ENCODE peak calls at places on chromosome 22, in six cellular contexts. One of them, this sample, is unnamed.

GRCh38 chr22:17339095-17339693 is 30.1 kb upstream of the CECR2 start:
- DNase-seq in HFF-Myc: no peak
- DNase-seq in epithelial cell of proximal tubule: no peak
- DNase-seq in cardiac fibroblast: peak; percentile 48
- DNase-seq in GM20000: no peak
- DNase-seq in lung: no peak
- DNase-seq in this sample: no peak

GRCh38 chr22:43992331-43992821 is 31.7 kb upstream of the PARVB start:
- DNase-seq in epithelial cell of proximal tubule: no peak
- DNase-seq in GM20000: no peak
- DNase-seq in lung: no peak
- DNase-seq in HFF-Myc: peak; percentile 4
- DNase-seq in cardiac fibroblast: peak; percentile 17
- DNase-seq in this sample: no peak

GRCh38 chr22:48177591-48177990 is 1415.1 kb downstream of the TBC1D22A start:
- DNase-seq in HFF-Myc: no peak
- DNase-seq in lung: no peak
- DNase-seq in GM20000: no peak
- DNase-seq in epithelial cell of proximal tubule: no peak
- DNase-seq in cardiac fibroblast: no peak
- DNase-seq in this sample: peak; percentile 36

GRCh38 chr22:23708270-23708669 is 17.5 kb downstream of the RGL4 start:
- DNase-seq in epithelial cell of proximal tubule: no peak
- DNase-seq in HFF-Myc: no peak
- DNase-seq in cardiac fibroblast: no peak
- DNase-seq in lung: no peak
- DNase-seq in GM20000: no peak
- DNase-seq in this sample: no peak

GRCh38 chr22:44550666-44551491 is 52.8 kb upstream of the RTL6 start:
- DNase-seq in epithelial cell of proximal tubule: peak; percentile 23
- DNase-seq in lung: peak; percentile 51
- DNase-seq in cardiac fibroblast: peak; percentile 98
- DNase-seq in GM20000: peak; percentile 28
- DNase-seq in HFF-Myc: peak; percentile 53
- DNase-seq in this sample: no peak

GRCh38 chr22:39956932-39957664 is 3.1 kb upstream of the TMA7B start:
- DNase-seq in HFF-Myc: no peak
- DNase-seq in cardiac fibroblast: no peak
- DNase-seq in lung: no peak
- DNase-seq in GM20000: peak; percentile 47
- DNase-seq in epithelial cell of proximal tubule: no peak
- DNase-seq in this sample: no peak

GRCh38 chr22:38657248-38657909 is 941 bp downstream of the CBY1 start:
- DNase-seq in GM20000: peak; percentile 61
- DNase-seq in cardiac fibroblast: peak; percentile 12
- DNase-seq in epithelial cell of proximal tubule: no peak
- DNase-seq in lung: no peak
- DNase-seq in HFF-Myc: no peak
- DNase-seq in this sample: no peak

GRCh38 chr22:49858827-49859226 is 5.2 kb downstream of the ZBED4 start:
- DNase-seq in HFF-Myc: no peak
- DNase-seq in lung: no peak
- DNase-seq in epithelial cell of proximal tubule: no peak
- DNase-seq in GM20000: no peak
- DNase-seq in cardiac fibroblast: no peak
- DNase-seq in this sample: no peak

GRCh38 chr22:44586337-44586990 is 88.4 kb upstream of the RTL6 start:
- DNase-seq in GM20000: no peak
- DNase-seq in cardiac fibroblast: no peak
- DNase-seq in lung: no peak
- DNase-seq in HFF-Myc: no peak
- DNase-seq in epithelial cell of proximal tubule: no peak
- DNase-seq in this sample: no peak

GRCh38 chr22:49853981-49854791 is 542 bp downstream of the ZBED4 start:
- DNase-seq in HFF-Myc: no peak
- DNase-seq in cardiac fibroblast: peak; percentile 31
- DNase-seq in epithelial cell of proximal tubule: no peak
- DNase-seq in lung: no peak
- DNase-seq in GM20000: peak; percentile 49
- DNase-seq in this sample: no peak

GRCh38 chr22:38505595-38506117 is 455 bp downstream of the DDX17 start:
- DNase-seq in GM20000: peak; percentile 76
- DNase-seq in HFF-Myc: no peak
- DNase-seq in lung: peak; percentile 66
- DNase-seq in cardiac fibroblast: peak; percentile 79
- DNase-seq in epithelial cell of proximal tubule: no peak
- DNase-seq in this sample: peak; percentile 92

GRCh38 chr22:35510951-35511350 is 29.7 kb upstream of the RASD2 start:
- DNase-seq in HFF-Myc: no peak
- DNase-seq in lung: no peak
- DNase-seq in GM20000: no peak
- DNase-seq in epithelial cell of proximal tubule: no peak
- DNase-seq in cardiac fibroblast: no peak
- DNase-seq in this sample: no peak

GRCh38 chr22:35517207-35517606 is 23.4 kb upstream of the RASD2 start:
- DNase-seq in epithelial cell of proximal tubule: no peak
- DNase-seq in HFF-Myc: no peak
- DNase-seq in GM20000: no peak
- DNase-seq in cardiac fibroblast: no peak
- DNase-seq in lung: no peak
- DNase-seq in this sample: no peak

GRCh38 chr22:35517769-35518530 is 22.7 kb upstream of the RASD2 start:
- DNase-seq in HFF-Myc: no peak
- DNase-seq in cardiac fibroblast: peak; percentile 29
- DNase-seq in lung: no peak
- DNase-seq in GM20000: no peak
- DNase-seq in epithelial cell of proximal tubule: no peak
- DNase-seq in this sample: no peak

GRCh38 chr22:35516723-35517122 is 23.9 kb upstream of the RASD2 start:
- DNase-seq in cardiac fibroblast: no peak
- DNase-seq in HFF-Myc: no peak
- DNase-seq in lung: no peak
- DNase-seq in GM20000: no peak
- DNase-seq in epithelial cell of proximal tubule: no peak
- DNase-seq in this sample: no peak

DNA sequence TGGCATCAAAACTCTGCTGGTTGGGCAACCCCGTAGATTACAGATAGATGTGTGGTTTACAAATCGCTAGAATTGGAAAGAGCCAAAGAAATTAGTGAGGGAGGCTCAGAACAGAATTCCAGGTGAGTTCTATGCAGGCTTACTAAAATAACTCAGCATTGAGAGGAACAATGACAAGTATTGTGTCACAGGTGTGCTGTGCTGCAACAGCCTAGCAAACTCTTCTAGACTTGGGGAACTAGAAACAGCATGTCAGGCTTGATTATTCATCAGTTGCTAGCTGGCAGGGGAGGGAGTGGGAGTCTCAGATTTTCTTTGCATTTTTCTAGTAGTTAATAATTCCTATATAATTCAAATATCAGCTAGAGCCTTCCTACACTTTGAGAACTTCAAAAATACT is 26.3 kb upstream of the RASD2 start:
- DNase-seq in lung: no peak
- DNase-seq in cardiac fibroblast: no peak
- DNase-seq in GM20000: no peak
- DNase-seq in epithelial cell of proximal tubule: no peak
- DNase-seq in HFF-Myc: no peak
- DNase-seq in this sample: no peak
- TF ChIP-seq CTCF in lung: no peak
- TF ChIP-seq CTCF in cardiac fibroblast: no peak
- TF ChIP-seq CTCF in GM20000: no peak
- TF ChIP-seq CTCF in epithelial cell of proximal tubule: no peak
- TF ChIP-seq CTCF in HFF-Myc: no peak
- TF ChIP-seq CTCF in this sample: no peak

GRCh38 chr22:19523240-19524169 is 705 bp downstream of the CLDN5 start:
- DNase-seq in GM20000: peak; percentile 45
- DNase-seq in cardiac fibroblast: peak; percentile 30
- DNase-seq in HFF-Myc: no peak
- DNase-seq in epithelial cell of proximal tubule: no peak
- DNase-seq in lung: no peak
- DNase-seq in this sample: no peak
- TF ChIP-seq CTCF in GM20000: no peak
- TF ChIP-seq CTCF in cardiac fibroblast: no peak
- TF ChIP-seq CTCF in HFF-Myc: no peak
- TF ChIP-seq CTCF in epithelial cell of proximal tubule: no peak
- TF ChIP-seq CTCF in lung: no peak
- TF ChIP-seq CTCF in this sample: no peak

DNA sequence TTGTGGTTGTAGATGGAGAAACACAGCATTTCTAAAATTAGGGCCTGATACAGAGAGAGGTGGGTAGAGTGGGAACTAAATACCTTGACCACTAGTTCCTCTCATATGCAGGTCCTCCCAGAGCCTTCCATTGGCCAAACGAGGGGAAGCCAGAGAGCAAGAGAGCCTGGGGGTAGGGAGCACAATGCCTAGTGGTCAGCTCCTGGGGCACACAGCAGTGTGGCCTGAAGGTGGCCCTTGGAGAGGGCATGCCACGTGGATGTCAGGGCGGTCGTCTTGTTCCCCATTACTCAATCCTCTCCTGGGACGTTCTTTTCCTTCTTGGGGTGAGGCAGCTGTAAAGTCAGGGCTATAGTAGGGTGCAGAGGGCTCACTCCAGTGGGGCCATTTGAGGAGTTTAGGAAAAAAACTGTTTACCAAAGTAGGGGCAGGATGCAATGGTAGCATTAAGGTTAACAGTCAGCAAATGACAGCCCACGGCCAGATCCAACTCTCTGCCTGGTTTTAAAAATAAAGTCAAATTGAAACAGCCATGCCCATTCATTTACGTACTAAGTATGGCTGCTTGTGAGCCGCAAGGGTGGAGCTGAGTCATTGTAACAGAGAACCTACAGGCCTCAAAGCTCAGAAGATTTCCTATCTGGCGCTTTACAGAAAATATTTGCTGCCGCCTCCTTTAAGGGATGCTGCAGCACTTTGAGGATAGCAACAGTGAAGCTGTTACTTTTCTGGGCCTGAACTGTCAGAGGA is 7.6 kb downstream of the MYO18B start:
- DNase-seq in GM20000: peak; percentile 75
- DNase-seq in epithelial cell of proximal tubule: no peak
- DNase-seq in cardiac fibroblast: peak; percentile 25
- DNase-seq in HFF-Myc: no peak
- DNase-seq in lung: no peak
- DNase-seq in this sample: no peak
- TF ChIP-seq CTCF in GM20000: no peak
- TF ChIP-seq CTCF in epithelial cell of proximal tubule: no peak
- TF ChIP-seq CTCF in cardiac fibroblast: no peak
- TF ChIP-seq CTCF in HFF-Myc: no peak
- TF ChIP-seq CTCF in lung: no peak
- TF ChIP-seq CTCF in this sample: no peak

DNA sequence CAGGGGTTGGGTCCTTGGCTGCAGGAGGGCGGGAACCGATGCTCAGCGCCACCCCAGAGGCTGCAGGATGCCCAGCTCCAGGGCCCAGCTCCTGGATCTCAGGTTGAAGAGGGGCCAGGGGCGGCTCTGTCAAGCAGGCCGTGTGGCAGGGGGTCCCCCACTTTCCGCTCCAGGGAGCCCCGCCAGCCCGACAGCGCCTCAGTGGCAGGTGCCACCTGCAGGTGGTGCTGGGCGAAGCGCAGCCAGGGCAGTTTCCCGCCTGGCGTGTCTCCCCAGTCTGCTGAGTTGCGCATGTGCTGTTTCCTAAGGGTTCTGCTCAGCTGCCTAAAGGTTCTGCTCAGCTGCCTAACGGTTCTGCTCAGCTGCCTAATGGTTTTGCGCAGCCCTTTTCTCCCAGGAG is 442.1 kb downstream of the POTEH start:
- DNase-seq in lung: no peak
- DNase-seq in epithelial cell of proximal tubule: no peak
- DNase-seq in cardiac fibroblast: no peak
- DNase-seq in GM20000: no peak
- DNase-seq in HFF-Myc: no peak
- DNase-seq in this sample: no peak
- TF ChIP-seq CTCF in lung: no peak
- TF ChIP-seq CTCF in epithelial cell of proximal tubule: no peak
- TF ChIP-seq CTCF in cardiac fibroblast: no peak
- TF ChIP-seq CTCF in GM20000: no peak
- TF ChIP-seq CTCF in HFF-Myc: no peak
- TF ChIP-seq CTCF in this sample: no peak

DNA sequence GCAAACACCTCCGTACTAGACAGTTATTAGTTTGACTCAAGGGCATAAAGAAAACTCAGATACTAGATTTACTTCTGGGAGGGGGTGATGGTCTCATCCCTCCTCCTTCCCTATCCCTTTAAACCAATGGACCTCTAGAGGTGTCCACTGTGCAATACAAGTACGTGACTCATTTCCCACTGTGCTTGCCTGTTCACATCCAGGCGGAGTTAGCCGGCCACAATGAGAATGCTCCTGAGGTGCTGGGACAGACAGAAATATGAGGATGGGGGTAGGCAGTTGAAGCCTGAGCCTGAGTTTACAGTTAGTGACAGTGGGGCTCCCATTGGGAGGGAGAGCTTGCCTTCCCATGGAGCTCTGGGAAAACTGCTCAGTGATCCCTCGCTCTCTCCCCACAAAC is 8.4 kb upstream of the PMM1 start:
- DNase-seq in lung: no peak
- DNase-seq in epithelial cell of proximal tubule: no peak
- DNase-seq in HFF-Myc: no peak
- DNase-seq in cardiac fibroblast: peak; percentile 73
- DNase-seq in GM20000: no peak
- DNase-seq in this sample: no peak
- TF ChIP-seq CTCF in lung: no peak
- TF ChIP-seq CTCF in epithelial cell of proximal tubule: peak; percentile 24
- TF ChIP-seq CTCF in HFF-Myc: no peak
- TF ChIP-seq CTCF in cardiac fibroblast: no peak
- TF ChIP-seq CTCF in GM20000: no peak
- TF ChIP-seq CTCF in this sample: no peak

GRCh38 chr22:33553493-33553892 is 366.8 kb downstream of the LARGE1 start:
- DNase-seq in GM20000: no peak
- DNase-seq in cardiac fibroblast: no peak
- DNase-seq in lung: no peak
- DNase-seq in HFF-Myc: no peak
- DNase-seq in epithelial cell of proximal tubule: no peak
- DNase-seq in this sample: no peak
- TF ChIP-seq CTCF in GM20000: no peak
- TF ChIP-seq CTCF in cardiac fibroblast: no peak
- TF ChIP-seq CTCF in lung: no peak
- TF ChIP-seq CTCF in HFF-Myc: no peak
- TF ChIP-seq CTCF in epithelial cell of proximal tubule: no peak
- TF ChIP-seq CTCF in this sample: no peak

GRCh38 chr22:22201185-22201924 is 43.2 kb upstream of the VPREB1 start:
- DNase-seq in lung: no peak
- DNase-seq in epithelial cell of proximal tubule: no peak
- DNase-seq in cardiac fibroblast: peak; percentile 51
- DNase-seq in GM20000: peak; percentile 81
- DNase-seq in HFF-Myc: no peak
- DNase-seq in this sample: no peak
- TF ChIP-seq CTCF in lung: peak; percentile 36
- TF ChIP-seq CTCF in epithelial cell of proximal tubule: no peak
- TF ChIP-seq CTCF in cardiac fibroblast: peak; percentile 84
- TF ChIP-seq CTCF in GM20000: peak; percentile 85
- TF ChIP-seq CTCF in HFF-Myc: peak; percentile 73
- TF ChIP-seq CTCF in this sample: peak; percentile 15

This sample was measured in osteocyte.